ENCODE peak calls at places on chromosomes 4 and X, in ten cellular contexts. One of them, this sample, is unnamed.
A peak's percentile ranks its signal among the peaks of the same experiment; 100 is the strongest.

GRCh38 chr4:81816362-81816761 is 344.7 kb upstream of the RASGEF1B start:
- DNase-seq in stomach: no peak
- DNase-seq in upper lobe of left lung: no peak
- DNase-seq in GM12891: no peak
- DNase-seq in spleen: no peak
- DNase-seq in K562: no peak
- DNase-seq in esophagus muscularis mucosa: no peak
- DNase-seq in suprapubic skin: no peak
- DNase-seq in HCT116: no peak
- DNase-seq in HepG2: no peak
- DNase-seq in this sample: no peak

GRCh38 chr4:173243917-173244658 is 75.5 kb downstream of the GALNT7 start:
- DNase-seq in HCT116: no peak
- DNase-seq in stomach: no peak
- DNase-seq in suprapubic skin: no peak
- DNase-seq in upper lobe of left lung: no peak
- DNase-seq in esophagus muscularis mucosa: no peak
- DNase-seq in K562: no peak
- DNase-seq in HepG2: no peak
- DNase-seq in spleen: no peak
- DNase-seq in GM12891: no peak
- DNase-seq in this sample: no peak

GRCh38 chr4:97498875-97499274 is 644.4 kb downstream of the STPG2 start:
- DNase-seq in suprapubic skin: no peak
- DNase-seq in GM12891: no peak
- DNase-seq in esophagus muscularis mucosa: no peak
- DNase-seq in upper lobe of left lung: no peak
- DNase-seq in K562: no peak
- DNase-seq in stomach: no peak
- DNase-seq in HepG2: no peak
- DNase-seq in HCT116: peak; percentile 96
- DNase-seq in spleen: no peak
- DNase-seq in this sample: no peak

GRCh38 chr4:93814141-93814540 is 14.4 kb upstream of the ATOH1 start:
- DNase-seq in esophagus muscularis mucosa: no peak
- DNase-seq in upper lobe of left lung: no peak
- DNase-seq in stomach: no peak
- DNase-seq in K562: no peak
- DNase-seq in HCT116: no peak
- DNase-seq in GM12891: no peak
- DNase-seq in HepG2: no peak
- DNase-seq in spleen: no peak
- DNase-seq in suprapubic skin: no peak
- DNase-seq in this sample: no peak

GRCh38 chr4:51894246-51894645 is 51.3 kb downstream of the DCUN1D4 start:
- DNase-seq in GM12891: no peak
- DNase-seq in upper lobe of left lung: no peak
- DNase-seq in stomach: no peak
- DNase-seq in HepG2: no peak
- DNase-seq in suprapubic skin: no peak
- DNase-seq in esophagus muscularis mucosa: no peak
- DNase-seq in HCT116: no peak
- DNase-seq in spleen: no peak
- DNase-seq in K562: no peak
- DNase-seq in this sample: no peak

GRCh38 chrX:155747520-155747919 is 133.6 kb upstream of the VAMP7 start:
- DNase-seq in HCT116: no peak
- DNase-seq in esophagus muscularis mucosa: no peak
- DNase-seq in stomach: peak; percentile 80
- DNase-seq in suprapubic skin: no peak
- DNase-seq in K562: no peak
- DNase-seq in HepG2: no peak
- DNase-seq in GM12891: no peak
- DNase-seq in upper lobe of left lung: no peak
- DNase-seq in spleen: no peak
- DNase-seq in this sample: no peak

GRCh38 chr4:99209671-99210070 is 9.4 kb downstream of the ADH6 start:
- DNase-seq in suprapubic skin: no peak
- DNase-seq in HepG2: no peak
- DNase-seq in upper lobe of left lung: no peak
- DNase-seq in GM12891: no peak
- DNase-seq in HCT116: no peak
- DNase-seq in spleen: no peak
- DNase-seq in esophagus muscularis mucosa: no peak
- DNase-seq in K562: no peak
- DNase-seq in stomach: no peak
- DNase-seq in this sample: no peak

GRCh38 chr4:84913176-84913575 is 53.3 kb downstream of the WDFY3 start:
- DNase-seq in HCT116: no peak
- DNase-seq in spleen: no peak
- DNase-seq in esophagus muscularis mucosa: no peak
- DNase-seq in K562: no peak
- DNase-seq in GM12891: no peak
- DNase-seq in upper lobe of left lung: no peak
- DNase-seq in stomach: no peak
- DNase-seq in suprapubic skin: no peak
- DNase-seq in HepG2: no peak
- DNase-seq in this sample: no peak

GRCh38 chr4:48315728-48316630 is 25.4 kb upstream of the SLAIN2 start:
- DNase-seq in spleen: no peak
- DNase-seq in HepG2: peak; percentile 54
- DNase-seq in esophagus muscularis mucosa: no peak
- DNase-seq in upper lobe of left lung: no peak
- DNase-seq in stomach: no peak
- DNase-seq in K562: peak; percentile 41
- DNase-seq in suprapubic skin: no peak
- DNase-seq in GM12891: peak; percentile 23
- DNase-seq in HCT116: peak; percentile 66
- DNase-seq in this sample: no peak

GRCh38 chr4:127631420-127631819 is 1.3 kb upstream of the INTU start:
- DNase-seq in upper lobe of left lung: no peak
- DNase-seq in spleen: no peak
- DNase-seq in suprapubic skin: no peak
- DNase-seq in K562: no peak
- DNase-seq in stomach: no peak
- DNase-seq in HepG2: no peak
- DNase-seq in HCT116: no peak
- DNase-seq in esophagus muscularis mucosa: no peak
- DNase-seq in GM12891: no peak
- DNase-seq in this sample: no peak

DNA sequence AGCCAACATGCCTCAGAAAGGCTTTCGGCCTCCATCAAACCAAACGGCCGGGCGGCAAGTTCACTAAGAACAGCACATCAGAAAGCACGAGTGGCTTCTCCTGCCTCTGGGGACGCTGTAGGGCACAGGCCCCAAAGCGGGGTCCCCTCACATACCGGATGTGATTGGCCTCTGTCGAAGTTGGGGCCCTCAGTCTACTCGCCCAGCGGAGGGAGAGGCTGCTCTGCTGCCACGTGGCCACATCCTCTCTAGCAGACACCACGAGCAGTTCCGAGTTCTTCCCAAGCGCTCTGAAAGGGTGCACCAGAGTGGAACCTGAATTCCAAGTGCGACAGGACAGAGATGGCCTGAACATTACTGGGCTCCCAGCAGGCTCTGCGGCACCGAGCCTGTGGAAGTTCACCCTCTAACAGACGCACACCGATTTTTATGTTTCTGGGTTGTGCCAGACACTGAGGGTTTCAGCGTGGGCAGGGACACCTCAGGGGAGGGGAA is 21.1 kb downstream of the NOP14 start:
- DNase-seq in GM12891: no peak
- DNase-seq in suprapubic skin: no peak
- DNase-seq in HepG2: no peak
- DNase-seq in upper lobe of left lung: no peak
- DNase-seq in K562: no peak
- DNase-seq in HCT116: no peak
- DNase-seq in esophagus muscularis mucosa: no peak
- DNase-seq in spleen: peak; percentile 75
- DNase-seq in stomach: no peak
- DNase-seq in this sample: no peak
- TF ChIP-seq POLR2AphosphoS5 in GM12891: peak; percentile 11
- TF ChIP-seq POLR2AphosphoS5 in suprapubic skin: no peak
- TF ChIP-seq POLR2AphosphoS5 in HepG2: no peak
- TF ChIP-seq POLR2AphosphoS5 in upper lobe of left lung: no peak
- TF ChIP-seq POLR2AphosphoS5 in K562: no peak
- TF ChIP-seq POLR2AphosphoS5 in HCT116: peak; percentile 22
- TF ChIP-seq POLR2AphosphoS5 in esophagus muscularis mucosa: no peak
- TF ChIP-seq POLR2AphosphoS5 in spleen: no peak
- TF ChIP-seq POLR2AphosphoS5 in stomach: no peak
- TF ChIP-seq POLR2AphosphoS5 in this sample: no peak

GRCh38 chr4:39456946-39457763 is 1.6 kb downstream of the RPL9 start:
- DNase-seq in upper lobe of left lung: no peak
- DNase-seq in spleen: no peak
- DNase-seq in HepG2: no peak
- DNase-seq in esophagus muscularis mucosa: peak; percentile 1
- DNase-seq in K562: no peak
- DNase-seq in suprapubic skin: no peak
- DNase-seq in stomach: no peak
- DNase-seq in GM12891: no peak
- DNase-seq in HCT116: no peak
- DNase-seq in this sample: no peak

GRCh38 chr4:39453738-39454137 is 5.0 kb downstream of the RPL9 start:
- DNase-seq in stomach: no peak
- DNase-seq in K562: no peak
- DNase-seq in esophagus muscularis mucosa: no peak
- DNase-seq in HCT116: no peak
- DNase-seq in upper lobe of left lung: no peak
- DNase-seq in GM12891: no peak
- DNase-seq in suprapubic skin: no peak
- DNase-seq in spleen: no peak
- DNase-seq in HepG2: no peak
- DNase-seq in this sample: no peak

GRCh38 chr4:39455486-39455885 is 3.2 kb downstream of the RPL9 start:
- DNase-seq in HepG2: no peak
- DNase-seq in GM12891: no peak
- DNase-seq in HCT116: no peak
- DNase-seq in esophagus muscularis mucosa: no peak
- DNase-seq in spleen: no peak
- DNase-seq in upper lobe of left lung: no peak
- DNase-seq in suprapubic skin: no peak
- DNase-seq in stomach: no peak
- DNase-seq in K562: no peak
- DNase-seq in this sample: no peak

GRCh38 chr4:39452860-39453587 is 5.7 kb downstream of the RPL9 start:
- DNase-seq in stomach: no peak
- DNase-seq in spleen: no peak
- DNase-seq in suprapubic skin: no peak
- DNase-seq in esophagus muscularis mucosa: no peak
- DNase-seq in HepG2: no peak
- DNase-seq in upper lobe of left lung: no peak
- DNase-seq in GM12891: no peak
- DNase-seq in K562: no peak
- DNase-seq in HCT116: no peak
- DNase-seq in this sample: no peak

GRCh38 chr4:39458505-39459300 is at the start of the genes LIAS and RPL9:
- DNase-seq in stomach: peak; percentile 98
- DNase-seq in esophagus muscularis mucosa: peak; percentile 99
- DNase-seq in upper lobe of left lung: peak; percentile 89
- DNase-seq in suprapubic skin: peak; percentile 96
- DNase-seq in HCT116: peak; percentile 99
- DNase-seq in GM12891: peak; percentile 76
- DNase-seq in K562: peak; percentile 93
- DNase-seq in HepG2: peak; percentile 96
- DNase-seq in spleen: peak; percentile 92
- DNase-seq in this sample: peak; percentile 76
- TF ChIP-seq POLR2A in stomach: no peak
- TF ChIP-seq POLR2A in esophagus muscularis mucosa: peak; percentile 92
- TF ChIP-seq POLR2A in upper lobe of left lung: peak; percentile 94
- TF ChIP-seq POLR2A in suprapubic skin: peak; percentile 92
- TF ChIP-seq POLR2A in HCT116: peak; percentile 97
- TF ChIP-seq POLR2A in GM12891: peak; percentile 99
- TF ChIP-seq POLR2A in K562: peak; percentile 99
- TF ChIP-seq POLR2A in HepG2: peak; percentile 99
- TF ChIP-seq POLR2A in spleen: peak; percentile 78
- TF ChIP-seq POLR2A in this sample: peak; percentile 100

GRCh38 chrX:39137363-39137954 is 336.2 kb downstream of the MID1IP1 start:
- DNase-seq in HepG2: no peak
- DNase-seq in spleen: no peak
- DNase-seq in GM12891: no peak
- DNase-seq in upper lobe of left lung: no peak
- DNase-seq in K562: no peak
- DNase-seq in stomach: no peak
- DNase-seq in suprapubic skin: no peak
- DNase-seq in esophagus muscularis mucosa: no peak
- DNase-seq in HCT116: no peak
- DNase-seq in this sample: no peak
- TF ChIP-seq POLR2AphosphoS5 in HepG2: no peak
- TF ChIP-seq POLR2AphosphoS5 in spleen: no peak
- TF ChIP-seq POLR2AphosphoS5 in GM12891: no peak
- TF ChIP-seq POLR2AphosphoS5 in upper lobe of left lung: no peak
- TF ChIP-seq POLR2AphosphoS5 in K562: no peak
- TF ChIP-seq POLR2AphosphoS5 in stomach: no peak
- TF ChIP-seq POLR2AphosphoS5 in suprapubic skin: no peak
- TF ChIP-seq POLR2AphosphoS5 in esophagus muscularis mucosa: no peak
- TF ChIP-seq POLR2AphosphoS5 in HCT116: no peak
- TF ChIP-seq POLR2AphosphoS5 in this sample: no peak

GRCh38 chrX:74422576-74423288 is 1.4 kb downstream of the SLC16A2 start:
- DNase-seq in HepG2: peak; percentile 4
- DNase-seq in stomach: peak; percentile 59
- DNase-seq in K562: no peak
- DNase-seq in spleen: peak; percentile 80
- DNase-seq in suprapubic skin: peak; percentile 73
- DNase-seq in upper lobe of left lung: peak; percentile 88
- DNase-seq in GM12891: peak; percentile 26
- DNase-seq in esophagus muscularis mucosa: no peak
- DNase-seq in HCT116: no peak
- DNase-seq in this sample: no peak
- TF ChIP-seq POLR2A in HepG2: no peak
- TF ChIP-seq POLR2A in stomach: no peak
- TF ChIP-seq POLR2A in K562: no peak
- TF ChIP-seq POLR2A in spleen: no peak
- TF ChIP-seq POLR2A in suprapubic skin: no peak
- TF ChIP-seq POLR2A in upper lobe of left lung: no peak
- TF ChIP-seq POLR2A in GM12891: no peak
- TF ChIP-seq POLR2A in esophagus muscularis mucosa: no peak
- TF ChIP-seq POLR2A in HCT116: no peak
- TF ChIP-seq POLR2A in this sample: no peak